ENCODE peak calls at places on chromosomes 11 and 22, in four cellular contexts. P is CD4-positive, alpha-beta T cell; O is T follicular helper cell; Y is A549. F is an unnamed sample.

GRCh38 chr11:1260023-1260501 is 37.2 kb downstream of the MUC5B start:
- DNase-seq in P (no peak), O (peak), Y (peak), F (no peak)

GRCh38 chr11:90332415-90332814 is 109.6 kb upstream of the CHORDC1 start:
- DNase-seq in P (no peak), O (no peak), Y (no peak), F (no peak)

GRCh38 chr11:33779849-33780528 is 5.7 kb upstream of the FBXO3 start:
- DNase-seq in P (no peak), O (no peak), Y (no peak), F (no peak)

GRCh38 chr11:108807262-108807661 is 142.4 kb downstream of the DDX10 start:
- DNase-seq in P (no peak), O (no peak), Y (no peak), F (no peak)

GRCh38 chr11:2436521-2437031 is 7.7 kb downstream of the TRPM5 start:
- DNase-seq in P (no peak), O (no peak), Y (no peak), F (peak)

GRCh38 chr11:12008790-12009616 is 577 bp upstream of the DKK3 start:
- DNase-seq in P (no peak), O (no peak), Y (peak), F (no peak)

GRCh38 chr11:134849833-134850232 is 437.8 kb upstream of the B3GAT1 start:
- DNase-seq in P (no peak), O (no peak), Y (no peak), F (no peak)

GRCh38 chr11:8019671-8020597 is 32.8 kb downstream of the EIF3F start:
- DNase-seq in P (peak), O (no peak), Y (no peak), F (no peak)

GRCh38 chr11:92667446-92668165 is 301.8 kb upstream of the MTNR1B start:
- DNase-seq in P (no peak), O (no peak), Y (no peak), F (no peak)

GRCh38 chr11:65121447-65121864 is 478 bp downstream of the FAU start:
- DNase-seq in P (no peak), O (no peak), Y (peak), F (no peak)

GRCh38 chr22:19853879-19854777 is 546 bp downstream of the GNB1L start:
- DNase-seq in P (no peak), O (no peak), Y (no peak), F (no peak)

GRCh38 chr22:39039306-39040126 is 1.1 kb upstream of the APOBEC3F start:
- DNase-seq in P (no peak), O (no peak), Y (no peak), F (no peak)

GRCh38 chr22:23128269-23129108 is 13.3 kb downstream of the RSPH14 start:
- DNase-seq in P (peak), O (peak), Y (peak), F (peak)

GRCh38 chr22:23791737-23792645 is 5.2 kb downstream of the SMARCB1 start:
- DNase-seq in P (no peak), O (no peak), Y (no peak), F (no peak)

GRCh38 chr11:1117970-1118369 is 39.8 kb upstream of the MUC5AC start:
- DNase-seq in P (no peak), O (no peak), Y (no peak), F (peak)

GRCh38 chr22:38034278-38034882 is 22.8 kb upstream of the PICK1 start:
- DNase-seq in P (no peak), O (no peak), Y (peak), F (peak)

GRCh38 chr22:33274941-33275443 is 216.8 kb upstream of the SYN3 start:
- DNase-seq in P (no peak), O (no peak), Y (no peak), F (no peak)

GRCh38 chr22:38862375-38863329 is 9.4 kb downstream of the CBX6 start:
- DNase-seq in P (no peak), O (no peak), Y (no peak), F (no peak)

GRCh38 chr11:121452609-121453150 is at the start of gene SORL1-AS1:
- DNase-seq in P (peak), O (peak), Y (peak), F (no peak)

GRCh38 chr22:49969751-49970527 is 9.4 kb downstream of the PIM3 start:
- DNase-seq in P (no peak), O (no peak), Y (no peak), F (peak)

GRCh38 chr22:23520875-23521441 is 59.1 kb downstream of the IGLL1 start:
- DNase-seq in P (no peak), O (no peak), Y (peak), F (no peak)

GRCh38 chr11:100855466-100856067 is 168.5 kb downstream of the ARHGAP42 start:
- DNase-seq in P (no peak), O (no peak), Y (peak), F (no peak)

GRCh38 chr22:38240734-38241252 is 32.0 kb downstream of the TMEM184B start:
- DNase-seq in P (no peak), O (no peak), Y (peak), F (no peak)

GRCh38 chr11:118618115-118618990 is 10.9 kb downstream of the PHLDB1 start:
- DNase-seq in P (no peak), O (no peak), Y (no peak), F (peak)

GRCh38 chr11:117820071-117820470 is 4.5 kb downstream of the FXYD2 start:
- DNase-seq in P (no peak), O (no peak), Y (no peak), F (peak)